ENCODE peak calls at places on chromosomes 3 and 15, in four cellular contexts. One of them, this sample, is unnamed.

GRCh38 chr3:1019157-1019556 is 73.7 kb upstream of the CNTN6 start:
- DNase-seq in K562: no peak
- DNase-seq in HepG2: no peak
- DNase-seq in H1: no peak
- DNase-seq in this sample: no peak

GRCh38 chr3:12893247-12893646 is 51.9 kb upstream of the RPL32 start:
- DNase-seq in K562: no peak
- DNase-seq in HepG2: no peak
- DNase-seq in H1: no peak
- DNase-seq in this sample: no peak

GRCh38 chr3:115581347-115582135 is 41.8 kb upstream of the GAP43 start:
- DNase-seq in K562: no peak
- DNase-seq in HepG2: no peak
- DNase-seq in H1: no peak
- DNase-seq in this sample: no peak

GRCh38 chr3:11818033-11818432 is 28.7 kb downstream of the TAMM41 start:
- DNase-seq in K562: no peak
- DNase-seq in HepG2: no peak
- DNase-seq in H1: no peak
- DNase-seq in this sample: no peak

GRCh38 chr3:195916291-195916690 is 7.9 kb upstream of the TNK2 start:
- DNase-seq in K562: no peak
- DNase-seq in HepG2: no peak
- DNase-seq in H1: no peak
- DNase-seq in this sample: no peak

GRCh38 chr3:133292251-133292650 is 107.6 kb upstream of the BFSP2 start:
- DNase-seq in K562: no peak
- DNase-seq in HepG2: no peak
- DNase-seq in H1: no peak
- DNase-seq in this sample: no peak

GRCh38 chr15:98888839-98889479 is 118.6 kb downstream of the PGPEP1L start:
- DNase-seq in K562: no peak
- DNase-seq in HepG2: no peak
- DNase-seq in H1: no peak
- DNase-seq in this sample: no peak

GRCh38 chr15:24772256-24772655 is 96.7 kb downstream of the NPAP1 start:
- DNase-seq in K562: no peak
- DNase-seq in HepG2: no peak
- DNase-seq in H1: no peak
- DNase-seq in this sample: no peak

GRCh38 chr3:122893754-122894668 is 99.1 kb downstream of the SLC49A4 start:
- DNase-seq in K562: no peak
- DNase-seq in HepG2: peak
- DNase-seq in H1: no peak
- DNase-seq in this sample: no peak

GRCh38 chr3:108054935-108055334 is 35.9 kb downstream of the CD47 start:
- DNase-seq in K562: no peak
- DNase-seq in HepG2: no peak
- DNase-seq in H1: no peak
- DNase-seq in this sample: no peak

GRCh38 chr3:149844073-149844472 is 31.1 kb downstream of the RNF13 start:
- DNase-seq in K562: no peak
- DNase-seq in HepG2: no peak
- DNase-seq in H1: no peak
- DNase-seq in this sample: no peak

GRCh38 chr15:29268706-29269484 is 727 bp downstream of the NSMCE3 start:
- DNase-seq in K562: peak
- DNase-seq in HepG2: no peak
- DNase-seq in H1: peak
- DNase-seq in this sample: no peak

GRCh38 chr15:25965326-25965725 is 102.2 kb upstream of the ATP10A start:
- DNase-seq in K562: no peak
- DNase-seq in HepG2: no peak
- DNase-seq in H1: no peak
- DNase-seq in this sample: no peak

GRCh38 chr15:25954398-25954797 is 91.3 kb upstream of the ATP10A start:
- DNase-seq in K562: no peak
- DNase-seq in HepG2: no peak
- DNase-seq in H1: no peak
- DNase-seq in this sample: no peak

GRCh38 chr15:25960273-25960672 is 97.1 kb upstream of the ATP10A start:
- DNase-seq in K562: no peak
- DNase-seq in HepG2: no peak
- DNase-seq in H1: no peak
- DNase-seq in this sample: no peak
- TF ChIP-seq FOSL1 in K562: no peak
- TF ChIP-seq FOSL1 in HepG2: no peak
- TF ChIP-seq FOSL1 in H1: no peak
- TF ChIP-seq FOSL1 in this sample: no peak

DNA sequence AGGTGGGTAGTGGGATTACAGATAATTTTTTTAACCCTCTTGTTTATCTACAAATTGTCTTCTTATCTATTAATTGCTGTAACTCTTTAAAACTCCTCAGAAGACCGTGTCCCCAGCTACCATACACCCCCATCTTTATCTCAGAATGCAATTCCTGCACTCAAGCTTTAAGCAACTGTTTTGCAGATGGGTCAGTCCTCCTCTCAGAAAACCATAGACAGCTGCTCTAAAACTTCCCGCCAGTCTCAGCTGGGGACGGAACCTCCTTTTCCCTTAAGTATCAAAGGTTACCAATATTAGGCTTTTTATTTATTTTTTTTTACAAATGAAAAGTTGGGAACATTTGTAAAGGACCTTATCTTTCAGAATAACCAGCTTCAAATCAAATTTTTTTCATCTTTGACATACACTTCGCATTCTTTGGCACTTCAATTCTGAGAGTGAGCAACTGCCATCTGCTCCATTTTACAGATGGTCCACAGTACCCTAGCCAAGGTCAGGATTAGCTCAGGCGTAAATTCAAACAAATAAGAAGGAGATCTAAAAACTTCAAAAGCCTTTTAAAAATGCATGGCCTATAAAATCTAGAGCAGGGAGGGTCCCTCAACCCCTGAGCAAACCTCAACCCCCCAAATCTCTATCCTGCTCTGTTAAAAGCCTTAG is 1.2 kb downstream of the GATM start:
- DNase-seq in K562: no peak
- DNase-seq in HepG2: no peak
- DNase-seq in H1: no peak
- DNase-seq in this sample: no peak
- H3K4me3 ChIP-seq in K562: no peak
- H3K4me3 ChIP-seq in HepG2: no peak
- H3K4me3 ChIP-seq in H1: peak
- H3K4me3 ChIP-seq in this sample: no peak

DNA sequence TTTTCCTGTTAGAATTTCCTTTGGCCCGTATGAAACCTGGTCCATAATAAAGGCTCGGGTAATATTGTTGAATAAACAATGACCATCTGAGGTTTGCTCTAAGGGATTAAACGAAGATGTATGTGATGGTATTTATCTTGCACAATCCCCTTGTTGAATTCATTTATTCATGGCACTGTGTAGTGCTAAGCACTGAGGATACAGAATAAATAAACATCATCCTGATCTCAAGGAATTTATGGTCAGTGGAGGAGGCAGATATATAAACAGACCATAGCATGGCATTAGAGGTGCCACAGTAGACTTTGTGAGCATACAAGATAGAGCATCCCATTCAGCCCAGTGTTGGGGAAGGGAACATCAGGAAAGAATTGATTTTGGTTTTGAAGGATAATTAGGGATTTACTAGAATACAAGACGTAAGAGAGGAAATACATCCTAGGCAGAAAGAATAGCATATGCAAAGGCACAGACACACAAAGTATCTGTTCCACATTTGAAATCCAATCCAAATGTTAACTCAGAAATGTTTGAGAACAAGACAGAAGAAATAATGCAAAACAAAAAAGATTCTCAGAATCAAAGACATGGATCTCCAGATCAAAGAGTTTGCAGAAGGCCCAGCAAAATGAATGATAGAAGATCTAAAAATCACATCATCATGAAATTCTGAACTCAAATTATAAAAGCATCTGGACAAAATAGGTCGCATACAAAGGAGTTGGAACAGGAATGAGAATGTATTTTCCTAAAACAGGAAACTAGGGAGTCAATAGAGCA is 5.4 kb upstream of the IGF2BP2 start:
- DNase-seq in K562: no peak
- DNase-seq in HepG2: no peak
- DNase-seq in H1: no peak
- DNase-seq in this sample: no peak
- H3K4me2 ChIP-seq in K562: no peak
- H3K4me2 ChIP-seq in HepG2: no peak
- H3K4me2 ChIP-seq in H1: no peak
- H3K4me2 ChIP-seq in this sample: no peak

DNA sequence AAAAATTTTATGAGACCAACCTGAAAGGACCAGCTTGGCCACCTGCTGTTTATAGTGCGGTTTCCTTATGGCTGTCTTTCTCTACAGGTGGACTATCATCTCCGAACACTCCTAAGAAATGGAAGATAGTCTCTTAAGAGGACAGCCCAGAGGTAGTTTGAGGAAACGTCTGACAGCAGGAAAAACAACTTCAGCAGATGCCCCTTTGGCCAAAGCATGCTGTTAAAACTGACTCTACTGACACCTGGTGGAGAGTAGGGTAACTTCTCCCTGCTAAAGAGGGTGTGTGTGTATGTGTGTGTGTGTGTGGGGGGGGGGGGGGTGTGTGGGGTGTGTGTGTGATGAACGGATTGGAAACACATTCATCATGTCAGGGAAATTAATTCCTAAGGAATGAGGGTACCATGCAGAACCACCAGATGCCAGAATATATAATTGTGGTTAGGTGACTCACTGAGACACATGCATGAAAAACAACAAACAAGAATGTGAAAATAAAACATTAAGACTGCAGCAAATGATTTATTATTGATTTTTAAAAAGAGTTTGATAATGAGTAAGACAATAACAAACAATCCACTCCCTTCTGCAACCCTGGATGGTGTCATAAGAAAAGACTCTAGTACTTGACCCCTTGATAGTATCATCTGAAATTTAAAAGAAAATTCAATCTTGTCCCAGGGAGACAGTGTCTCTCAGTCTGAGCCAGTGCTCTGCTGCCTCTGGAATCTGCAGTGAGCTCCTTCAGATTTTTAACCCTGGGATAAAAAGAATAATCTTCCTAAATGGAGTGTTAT is 256.5 kb downstream of the THRB start:
- DNase-seq in K562: peak
- DNase-seq in HepG2: peak
- DNase-seq in H1: peak
- DNase-seq in this sample: peak
- TF ChIP-seq FOSL1 in K562: no peak
- TF ChIP-seq FOSL1 in HepG2: no peak
- TF ChIP-seq FOSL1 in H1: peak
- TF ChIP-seq FOSL1 in this sample: no peak

GRCh38 chr15:25860885-25861866 is 2.0 kb downstream of the ATP10A start:
- DNase-seq in K562: no peak
- DNase-seq in HepG2: no peak
- DNase-seq in H1: no peak
- DNase-seq in this sample: no peak

GRCh38 chr15:25863067-25863967 is at the start of gene ATP10A:
- DNase-seq in K562: no peak
- DNase-seq in HepG2: no peak
- DNase-seq in H1: peak
- DNase-seq in this sample: no peak

GRCh38 chr15:25863968-25864580 is 947 bp upstream of the ATP10A start:
- DNase-seq in K562: no peak
- DNase-seq in HepG2: no peak
- DNase-seq in H1: no peak
- DNase-seq in this sample: no peak

GRCh38 chr15:25862087-25862468 is 1.0 kb downstream of the ATP10A start:
- DNase-seq in K562: no peak
- DNase-seq in HepG2: no peak
- DNase-seq in H1: no peak
- DNase-seq in this sample: no peak

DNA sequence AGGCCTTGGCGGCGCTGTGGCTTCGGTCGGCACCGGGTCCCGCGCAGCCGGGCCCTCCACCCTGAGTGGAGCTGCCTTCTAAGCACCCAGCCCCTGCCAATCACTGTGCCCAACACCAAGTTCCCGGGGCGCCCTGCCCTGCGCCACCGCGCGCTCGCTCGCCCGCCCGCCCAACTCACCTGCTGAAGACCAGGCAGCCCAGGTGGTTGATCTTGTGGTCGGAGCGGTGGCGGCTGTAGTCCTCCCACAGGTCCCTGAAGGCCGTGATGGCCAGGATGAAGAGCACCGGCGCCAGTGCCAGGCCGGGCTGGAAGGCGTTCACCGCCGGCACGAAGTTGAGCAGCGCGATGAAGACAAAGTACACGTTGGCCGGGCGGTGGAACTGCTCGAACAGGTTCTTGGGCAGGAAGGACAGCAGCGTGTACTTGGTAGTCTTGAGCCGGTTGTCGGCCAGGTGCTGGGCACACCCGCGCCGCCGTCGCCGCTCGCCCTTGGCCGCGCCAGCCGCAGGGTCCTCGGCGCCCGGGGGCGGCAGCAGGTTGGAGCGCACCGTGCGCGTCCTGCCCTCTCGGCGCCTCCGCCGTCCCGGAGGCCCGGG is 559 bp downstream of the ATP10A start:
- DNase-seq in K562: no peak
- DNase-seq in HepG2: no peak
- DNase-seq in H1: peak
- DNase-seq in this sample: no peak
- H3K4me3 ChIP-seq in K562: no peak
- H3K4me3 ChIP-seq in HepG2: peak
- H3K4me3 ChIP-seq in H1: peak
- H3K4me3 ChIP-seq in this sample: no peak

DNA sequence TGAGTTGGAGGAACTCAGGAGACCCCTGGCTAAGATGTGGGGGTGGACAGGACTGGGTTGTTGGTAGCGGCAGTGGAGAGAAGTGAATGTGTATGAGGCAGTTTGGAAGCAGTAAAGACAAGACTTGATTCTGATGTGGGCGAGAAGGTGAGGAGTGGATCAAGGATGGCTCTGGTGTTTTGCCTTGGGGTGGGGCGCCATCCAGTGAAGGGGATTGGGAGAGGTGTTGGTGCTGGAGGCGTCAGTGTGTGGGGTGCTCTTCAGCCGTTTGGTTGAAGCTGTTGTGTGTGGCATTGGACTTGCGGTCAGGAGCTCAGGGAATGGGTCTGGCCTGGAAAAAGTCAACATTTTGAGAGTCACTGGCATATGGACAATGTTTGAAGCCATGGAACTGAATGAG is 13.3 kb downstream of the FAN1 start:
- DNase-seq in K562: no peak
- DNase-seq in HepG2: no peak
- DNase-seq in H1: no peak
- DNase-seq in this sample: no peak
- H3K4me2 ChIP-seq in K562: no peak
- H3K4me2 ChIP-seq in HepG2: no peak
- H3K4me2 ChIP-seq in H1: no peak
- H3K4me2 ChIP-seq in this sample: no peak

DNA sequence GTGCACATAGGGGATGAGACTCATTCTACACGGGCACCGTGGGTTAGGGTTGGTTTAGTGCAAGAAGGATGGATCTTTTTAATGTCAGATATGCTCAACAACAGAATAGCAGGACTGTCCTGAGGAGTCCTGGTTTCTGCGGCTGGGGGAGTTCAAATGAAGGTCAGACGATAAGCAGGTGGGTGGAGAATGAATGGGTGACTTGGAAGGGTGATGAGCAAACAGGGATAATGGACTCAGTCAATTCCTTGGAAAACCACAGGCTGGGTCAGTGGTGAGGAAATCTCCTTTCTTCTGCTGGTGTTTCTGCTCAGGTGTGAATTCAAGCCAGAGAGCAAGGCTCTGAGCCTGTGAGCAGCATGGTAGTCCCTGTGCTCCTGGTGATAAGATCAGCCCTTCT is 59.9 kb downstream of the MESD start:
- DNase-seq in K562: peak
- DNase-seq in HepG2: no peak
- DNase-seq in H1: no peak
- DNase-seq in this sample: no peak
- TF ChIP-seq FOSL1 in K562: peak
- TF ChIP-seq FOSL1 in HepG2: no peak
- TF ChIP-seq FOSL1 in H1: no peak
- TF ChIP-seq FOSL1 in this sample: no peak